ENCODE peak calls at places on chromosomes 13 and 19, in six cellular contexts. One of them, this sample, is unnamed.

GRCh38 chr19:31102674-31103073 is 246.6 kb downstream of the TSHZ3 start:
- DNase-seq in thoracic aorta: no peak
- DNase-seq in psoas muscle: no peak
- DNase-seq in HL-60: no peak
- DNase-seq in AG04450: no peak
- DNase-seq in astrocyte of the cerebellum: no peak
- DNase-seq in this sample: no peak

GRCh38 chr19:33777351-33777750 is 19.3 kb upstream of the KCTD15 start:
- DNase-seq in thoracic aorta: no peak
- DNase-seq in psoas muscle: no peak
- DNase-seq in HL-60: no peak
- DNase-seq in AG04450: no peak
- DNase-seq in astrocyte of the cerebellum: no peak
- DNase-seq in this sample: no peak

GRCh38 chr13:65913173-65913572 is 1317.0 kb downstream of the PCDH9 start:
- DNase-seq in thoracic aorta: no peak
- DNase-seq in psoas muscle: no peak
- DNase-seq in HL-60: no peak
- DNase-seq in AG04450: peak
- DNase-seq in astrocyte of the cerebellum: peak
- DNase-seq in this sample: no peak

GRCh38 chr13:35733832-35734231 is 257.3 kb upstream of the MAB21L1 start:
- DNase-seq in thoracic aorta: no peak
- DNase-seq in psoas muscle: no peak
- DNase-seq in HL-60: no peak
- DNase-seq in AG04450: no peak
- DNase-seq in astrocyte of the cerebellum: no peak
- DNase-seq in this sample: no peak

GRCh38 chr19:11242864-11243797 is 3.7 kb downstream of the ANGPTL8 start:
- DNase-seq in thoracic aorta: peak
- DNase-seq in psoas muscle: peak
- DNase-seq in HL-60: peak
- DNase-seq in AG04450: peak
- DNase-seq in astrocyte of the cerebellum: peak
- DNase-seq in this sample: peak

GRCh38 chr13:99903140-99903539 is 68.4 kb downstream of the ZIC5 start:
- DNase-seq in thoracic aorta: no peak
- DNase-seq in psoas muscle: no peak
- DNase-seq in HL-60: no peak
- DNase-seq in AG04450: no peak
- DNase-seq in astrocyte of the cerebellum: no peak
- DNase-seq in this sample: no peak

GRCh38 chr19:6233827-6234511 is 45.8 kb downstream of the MLLT1 start:
- DNase-seq in thoracic aorta: no peak
- DNase-seq in psoas muscle: peak
- DNase-seq in HL-60: peak
- DNase-seq in AG04450: no peak
- DNase-seq in astrocyte of the cerebellum: no peak
- DNase-seq in this sample: no peak

GRCh38 chr13:78608254-78608704 is 4.9 kb upstream of the POU4F1 start:
- DNase-seq in thoracic aorta: no peak
- DNase-seq in psoas muscle: no peak
- DNase-seq in HL-60: no peak
- DNase-seq in AG04450: no peak
- DNase-seq in astrocyte of the cerebellum: no peak
- DNase-seq in this sample: no peak

GRCh38 chr13:36850790-36851438 is 31.9 kb downstream of the RFXAP start:
- DNase-seq in thoracic aorta: no peak
- DNase-seq in psoas muscle: no peak
- DNase-seq in HL-60: no peak
- DNase-seq in AG04450: no peak
- DNase-seq in astrocyte of the cerebellum: no peak
- DNase-seq in this sample: no peak

GRCh38 chr19:49102303-49102702 is 11.9 kb upstream of the LIN7B start:
- DNase-seq in thoracic aorta: no peak
- DNase-seq in psoas muscle: no peak
- DNase-seq in HL-60: no peak
- DNase-seq in AG04450: no peak
- DNase-seq in astrocyte of the cerebellum: no peak
- DNase-seq in this sample: no peak
- H3K4me3 ChIP-seq in thoracic aorta: no peak
- H3K4me3 ChIP-seq in psoas muscle: no peak
- H3K4me3 ChIP-seq in HL-60: no peak
- H3K4me3 ChIP-seq in AG04450: no peak
- H3K4me3 ChIP-seq in astrocyte of the cerebellum: no peak
- H3K4me3 ChIP-seq in this sample: no peak

GRCh38 chr13:102773441-102774209 is at the start of gene TEX30:
- DNase-seq in thoracic aorta: peak
- DNase-seq in psoas muscle: peak
- DNase-seq in HL-60: peak
- DNase-seq in AG04450: peak
- DNase-seq in astrocyte of the cerebellum: peak
- DNase-seq in this sample: peak
- TF ChIP-seq CTCF in thoracic aorta: no peak
- TF ChIP-seq CTCF in psoas muscle: no peak
- TF ChIP-seq CTCF in HL-60: no peak
- TF ChIP-seq CTCF in AG04450: no peak
- TF ChIP-seq CTCF in astrocyte of the cerebellum: no peak
- TF ChIP-seq CTCF in this sample: no peak

DNA sequence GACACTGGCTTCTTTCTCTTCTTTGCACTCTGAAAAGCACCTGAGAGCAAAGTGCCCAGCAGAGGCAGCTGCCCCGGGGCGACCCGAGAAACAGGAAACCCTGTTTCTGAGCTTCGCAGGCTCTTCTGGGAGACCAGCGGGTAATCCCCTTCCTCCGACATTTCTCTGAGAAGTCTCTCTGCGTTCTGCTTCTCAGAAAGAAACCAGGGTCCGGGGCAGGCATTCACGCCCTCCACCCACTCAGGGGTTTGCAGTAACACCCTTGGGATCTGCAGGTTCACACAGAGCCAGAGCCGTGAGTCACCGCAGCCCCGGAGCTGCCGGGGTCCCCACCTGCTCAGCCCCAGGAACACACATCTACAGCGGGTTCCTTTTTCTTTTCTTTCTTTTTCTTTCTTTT is 86.0 kb downstream of the GADD45B start:
- DNase-seq in thoracic aorta: no peak
- DNase-seq in psoas muscle: no peak
- DNase-seq in HL-60: no peak
- DNase-seq in AG04450: no peak
- DNase-seq in astrocyte of the cerebellum: no peak
- DNase-seq in this sample: peak
- H3K4me3 ChIP-seq in thoracic aorta: peak
- H3K4me3 ChIP-seq in psoas muscle: no peak
- H3K4me3 ChIP-seq in HL-60: peak
- H3K4me3 ChIP-seq in AG04450: no peak
- H3K4me3 ChIP-seq in astrocyte of the cerebellum: no peak
- H3K4me3 ChIP-seq in this sample: peak

GRCh38 chr13:57557979-57558529 is 73.5 kb upstream of the PCDH17 start:
- DNase-seq in thoracic aorta: no peak
- DNase-seq in psoas muscle: no peak
- DNase-seq in HL-60: no peak
- DNase-seq in AG04450: no peak
- DNase-seq in astrocyte of the cerebellum: no peak
- DNase-seq in this sample: no peak
- TF ChIP-seq CTCF in thoracic aorta: no peak
- TF ChIP-seq CTCF in psoas muscle: no peak
- TF ChIP-seq CTCF in HL-60: no peak
- TF ChIP-seq CTCF in AG04450: no peak
- TF ChIP-seq CTCF in astrocyte of the cerebellum: peak
- TF ChIP-seq CTCF in this sample: no peak

GRCh38 chr19:56543776-56544175 is 5.0 kb downstream of the ZFP28 start:
- DNase-seq in thoracic aorta: no peak
- DNase-seq in psoas muscle: no peak
- DNase-seq in HL-60: peak
- DNase-seq in AG04450: no peak
- DNase-seq in astrocyte of the cerebellum: no peak
- DNase-seq in this sample: no peak

GRCh38 chr19:56537442-56537841 is 1.3 kb upstream of the ZFP28 start:
- DNase-seq in thoracic aorta: no peak
- DNase-seq in psoas muscle: no peak
- DNase-seq in HL-60: no peak
- DNase-seq in AG04450: no peak
- DNase-seq in astrocyte of the cerebellum: no peak
- DNase-seq in this sample: no peak

GRCh38 chr19:56538254-56538760 is 441 bp upstream of the ZFP28 start:
- DNase-seq in thoracic aorta: peak
- DNase-seq in psoas muscle: peak
- DNase-seq in HL-60: peak
- DNase-seq in AG04450: peak
- DNase-seq in astrocyte of the cerebellum: peak
- DNase-seq in this sample: no peak

DNA sequence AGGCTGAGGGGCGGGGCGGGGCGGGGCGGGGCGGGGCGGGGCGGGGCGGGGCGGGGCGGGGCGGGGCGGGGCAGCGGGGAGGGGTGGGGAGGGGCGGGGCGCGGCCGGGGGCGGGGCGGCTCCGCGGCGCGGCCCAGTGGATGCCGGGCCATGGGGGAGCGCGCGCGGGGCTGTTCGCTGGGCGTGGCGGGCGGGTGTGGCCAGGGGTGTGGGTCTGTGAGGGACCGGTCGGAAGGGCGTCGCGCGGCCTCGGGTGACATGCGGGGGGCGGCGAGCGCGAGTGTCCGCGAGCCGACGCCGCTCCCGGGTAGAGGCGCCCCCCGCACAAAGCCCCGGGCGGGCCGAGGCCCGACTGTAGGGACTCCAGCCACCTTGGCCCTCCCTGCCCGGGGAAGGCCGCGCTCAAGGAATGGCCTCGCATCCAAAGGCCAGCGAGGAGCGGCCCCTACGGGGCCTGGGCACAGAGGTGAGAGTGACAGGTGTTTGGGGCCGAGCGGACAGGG is at the start of gene ZFP28:
- DNase-seq in thoracic aorta: peak
- DNase-seq in psoas muscle: peak
- DNase-seq in HL-60: peak
- DNase-seq in AG04450: no peak
- DNase-seq in astrocyte of the cerebellum: no peak
- DNase-seq in this sample: no peak
- H3K4me3 ChIP-seq in thoracic aorta: peak
- H3K4me3 ChIP-seq in psoas muscle: peak
- H3K4me3 ChIP-seq in HL-60: peak
- H3K4me3 ChIP-seq in AG04450: peak
- H3K4me3 ChIP-seq in astrocyte of the cerebellum: peak
- H3K4me3 ChIP-seq in this sample: no peak

GRCh38 chr13:110946171-110946570 is 31.3 kb upstream of the ANKRD10 start:
- DNase-seq in thoracic aorta: no peak
- DNase-seq in psoas muscle: no peak
- DNase-seq in HL-60: no peak
- DNase-seq in AG04450: no peak
- DNase-seq in astrocyte of the cerebellum: no peak
- DNase-seq in this sample: no peak

GRCh38 chr13:110944968-110945952 is 30.4 kb upstream of the ANKRD10 start:
- DNase-seq in thoracic aorta: no peak
- DNase-seq in psoas muscle: no peak
- DNase-seq in HL-60: no peak
- DNase-seq in AG04450: no peak
- DNase-seq in astrocyte of the cerebellum: no peak
- DNase-seq in this sample: no peak

GRCh38 chr13:110942248-110942981 is 27.5 kb upstream of the ANKRD10 start:
- DNase-seq in thoracic aorta: no peak
- DNase-seq in psoas muscle: no peak
- DNase-seq in HL-60: no peak
- DNase-seq in AG04450: no peak
- DNase-seq in astrocyte of the cerebellum: no peak
- DNase-seq in this sample: peak

GRCh38 chr13:110949116-110949515 is 34.2 kb upstream of the ANKRD10 start:
- DNase-seq in thoracic aorta: no peak
- DNase-seq in psoas muscle: peak
- DNase-seq in HL-60: no peak
- DNase-seq in AG04450: no peak
- DNase-seq in astrocyte of the cerebellum: no peak
- DNase-seq in this sample: no peak

DNA sequence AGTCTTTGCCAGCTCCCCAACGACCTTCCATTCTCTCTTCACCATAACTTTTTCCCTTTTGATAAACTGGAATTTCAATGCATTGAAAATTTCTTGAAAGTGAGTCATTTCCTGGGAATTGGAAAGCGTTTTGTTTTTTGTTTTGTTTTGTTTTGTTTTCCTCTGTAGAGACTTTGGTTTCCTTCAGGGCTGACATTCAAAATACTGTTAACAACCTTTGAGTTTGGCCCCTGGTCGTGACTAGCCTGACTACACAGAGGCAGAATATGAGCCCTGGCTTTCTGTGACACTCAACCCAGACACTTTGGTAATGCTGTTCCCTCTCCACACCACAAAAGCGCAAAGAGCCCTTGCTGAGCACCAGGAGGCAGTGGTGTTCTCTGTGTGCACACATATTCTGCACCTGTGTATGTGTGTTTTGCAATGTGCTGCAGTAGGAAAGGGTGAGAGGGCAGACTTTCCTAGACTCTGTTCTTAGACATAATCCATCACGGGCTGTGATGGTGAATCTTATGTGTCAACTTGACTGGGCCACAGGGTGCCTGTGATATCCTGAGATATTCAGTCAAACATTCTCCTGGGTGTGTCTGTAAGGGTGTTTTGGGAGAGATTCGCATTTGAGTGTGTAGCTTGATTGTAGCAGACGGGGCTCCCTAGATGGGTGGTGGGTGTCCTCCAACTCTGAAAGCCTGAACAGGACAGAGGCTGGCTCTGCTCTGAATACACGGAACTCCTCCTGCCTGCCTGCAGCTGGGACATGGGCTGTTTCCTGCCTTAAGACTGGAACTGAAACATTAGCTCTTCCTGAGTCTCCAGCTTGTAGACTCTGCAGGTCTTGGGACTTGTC is 29.5 kb upstream of the ANKRD10 start:
- DNase-seq in thoracic aorta: no peak
- DNase-seq in psoas muscle: peak
- DNase-seq in HL-60: peak
- DNase-seq in AG04450: peak
- DNase-seq in astrocyte of the cerebellum: peak
- DNase-seq in this sample: no peak
- TF ChIP-seq CTCF in thoracic aorta: peak
- TF ChIP-seq CTCF in psoas muscle: peak
- TF ChIP-seq CTCF in HL-60: peak
- TF ChIP-seq CTCF in AG04450: peak
- TF ChIP-seq CTCF in astrocyte of the cerebellum: peak
- TF ChIP-seq CTCF in this sample: peak

DNA sequence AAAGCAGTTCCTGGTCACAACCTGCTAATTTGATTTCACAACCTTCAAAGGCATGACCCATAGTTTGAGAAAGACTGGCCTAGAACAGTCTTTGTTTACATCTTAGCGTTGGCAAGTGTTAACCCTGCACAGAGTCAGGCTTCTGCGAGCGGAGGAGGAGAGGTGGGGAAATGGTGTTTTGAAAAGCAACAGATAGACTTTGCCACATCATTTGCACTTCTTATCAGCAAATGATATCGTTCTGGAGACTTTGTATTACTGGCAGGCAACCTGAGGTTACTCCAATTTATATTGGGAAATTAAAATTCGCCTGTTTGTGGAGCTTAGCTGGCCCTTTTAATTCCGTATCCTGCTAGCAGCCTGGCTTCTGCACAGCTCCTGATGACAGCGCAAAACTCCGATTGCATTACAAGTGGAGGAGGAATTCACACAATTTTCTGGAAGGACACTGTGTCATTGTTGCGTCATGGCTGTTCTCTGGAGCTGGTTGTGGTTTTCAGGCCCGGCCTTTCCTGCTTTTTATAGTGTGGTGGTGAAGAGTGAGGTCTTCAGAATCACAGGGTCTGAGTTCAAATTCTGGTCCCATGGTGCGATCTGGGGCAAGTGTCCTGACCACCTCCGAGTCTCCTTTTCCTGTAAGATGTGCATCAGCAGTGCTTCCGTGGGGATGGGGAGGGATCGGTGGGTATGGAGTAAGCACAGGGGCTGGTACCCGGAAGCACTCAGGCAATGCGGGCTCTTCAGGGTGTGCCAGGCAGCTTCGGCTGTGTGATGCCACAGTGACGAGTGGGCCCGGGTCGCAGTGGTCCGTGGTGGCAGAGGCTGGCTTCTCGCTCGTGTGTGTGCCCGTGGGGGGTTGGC is 49.1 kb upstream of the EHD2 start:
- DNase-seq in thoracic aorta: peak
- DNase-seq in psoas muscle: peak
- DNase-seq in HL-60: peak
- DNase-seq in AG04450: peak
- DNase-seq in astrocyte of the cerebellum: peak
- DNase-seq in this sample: no peak
- H3K4me3 ChIP-seq in thoracic aorta: peak
- H3K4me3 ChIP-seq in psoas muscle: peak
- H3K4me3 ChIP-seq in HL-60: no peak
- H3K4me3 ChIP-seq in AG04450: peak
- H3K4me3 ChIP-seq in astrocyte of the cerebellum: no peak
- H3K4me3 ChIP-seq in this sample: no peak